ENCODE peak calls at places on chromosomes 2 and 18, in eight cellular contexts. Q is GM10248; N is K562; B is EL; L is ELF-1; O is GM19239; M is stimulated activated CD4-positive, alpha-beta T cell treated with anti-CD3 and anti-CD28 coated beads, Interleukin-4, amount 100 ng/mL, for 4 hours; T is CD14-positive monocyte. A is an unnamed sample.
A peak's percentile ranks its signal among the peaks of the same experiment; 100 is the strongest.

GRCh38 chr18:2847341-2848144 is 737 bp downstream of the EMILIN2 start:
- DNase-seq in B (peak; percentile 43), Q (peak; percentile 68), T (no peak), M (peak; percentile 39), O (peak; percentile 45), N (peak; percentile 28), L (peak; percentile 64), A (peak; percentile 92)

GRCh38 chr2:178426388-178426787 is 24.6 kb downstream of the PRKRA start:
- DNase-seq in B (peak; percentile 22), M (no peak), Q (no peak), T (no peak), L (no peak), N (no peak), O (no peak), A (no peak)

GRCh38 chr2:31440764-31441163 is 26.2 kb upstream of the XDH start:
- DNase-seq in N (no peak), O (no peak), L (no peak), T (no peak), M (no peak), Q (no peak), B (peak; percentile 91), A (no peak)

GRCh38 chr2:37782721-37783438 is 111.4 kb upstream of the CDC42EP3 start:
- DNase-seq in L (no peak), O (no peak), T (no peak), N (no peak), B (no peak), Q (no peak), M (no peak), A (no peak)

GRCh38 chr2:85436836-85437487 is 18.4 kb downstream of the SH2D6 start:
- DNase-seq in T (no peak), N (no peak), O (no peak), B (no peak), M (no peak), Q (no peak), L (no peak), A (no peak)

GRCh38 chr2:205822578-205822977 is 140.3 kb downstream of the NRP2 start:
- DNase-seq in B (peak; percentile 17), T (no peak), Q (no peak), N (no peak), M (no peak), L (no peak), O (no peak), A (no peak)

GRCh38 chr2:50820176-50820575 is 211.8 kb downstream of the NRXN1 start:
- DNase-seq in M (no peak), B (no peak), T (no peak), L (no peak), Q (no peak), N (no peak), O (no peak), A (no peak)

GRCh38 chr2:16948073-16948472 is 282.4 kb upstream of the CYRIA start:
- DNase-seq in M (no peak), T (no peak), L (no peak), Q (no peak), O (no peak), N (peak; percentile 12), B (no peak), A (no peak)

GRCh38 chr18:21115519-21116411 is 4.2 kb upstream of the ROCK1 start:
- DNase-seq in B (peak; percentile 77), T (no peak), L (peak; percentile 32), Q (no peak), M (no peak), N (no peak), O (no peak), A (peak; percentile 45)

A was measured in H7.